ENCODE peak calls at places on chromosomes 1 and 21, in ten cellular contexts. V is PC-3, A is cardiac muscle cell, O is HCT116, U is HL-60, P is endothelial cell, C is omental fat pad, X is progenitor cell of endocrine pancreas, Y is fibroblast of mammary gland, T is GM12864. G is an unnamed sample.

GRCh38 chr1:93681549-93682412 is at the start of gene BCAR3:
- DNase-seq in V (peak; percentile 80), Y (peak; percentile 62), O (no peak), U (no peak), C (no peak), X (peak; percentile 51), P (peak; percentile 71), T (no peak), A (peak; percentile 75), G (peak; percentile 89)

GRCh38 chr1:46804926-46805325 is 6.1 kb downstream of the CYP4B1 start:
- DNase-seq in P (no peak), O (no peak), C (no peak), U (no peak), A (no peak), X (no peak), V (no peak), Y (no peak), T (no peak), G (peak; percentile 72)

GRCh38 chr21:30408782-30409494 is 13.1 kb downstream of the KRTAP13-1 start:
- DNase-seq in X (peak; percentile 48), Y (peak; percentile 84), P (peak; percentile 49), O (peak; percentile 2), U (peak; percentile 15), A (peak; percentile 83), T (no peak), V (peak; percentile 93), C (no peak), G (no peak)

GRCh38 chr21:36030581-36031189 is 29.6 kb downstream of the SETD4 start:
- DNase-seq in X (no peak), Y (peak; percentile 57), O (no peak), P (no peak), C (no peak), V (peak; percentile 11), U (no peak), A (no peak), T (no peak), G (no peak)

GRCh38 chr1:111856411-111857135 is 100.9 kb downstream of the DDX20 start:
- DNase-seq in U (no peak), A (no peak), O (no peak), C (no peak), T (no peak), Y (no peak), X (no peak), P (no peak), V (no peak), G (no peak)

GRCh38 chr1:31064115-31064514 is 1.4 kb downstream of the PUM1 start:
- DNase-seq in A (no peak), P (no peak), V (no peak), Y (no peak), U (no peak), T (no peak), X (no peak), O (no peak), C (no peak), G (no peak)

GRCh38 chr1:181077576-181078242 is 10.8 kb upstream of the IER5 start:
- DNase-seq in O (no peak), P (no peak), X (no peak), A (peak; percentile 53), U (no peak), Y (peak; percentile 23), T (no peak), V (peak; percentile 77), C (no peak), G (no peak)

GRCh38 chr1:1899266-1899966 is 8.5 kb upstream of the GNB1 start:
- DNase-seq in X (no peak), O (no peak), V (peak; percentile 34), Y (no peak), T (no peak), C (no peak), P (no peak), U (no peak), A (no peak), G (no peak)

GRCh38 chr1:45518910-45519309 is 2.8 kb downstream of the PRDX1 start:
- DNase-seq in V (no peak), X (no peak), A (no peak), P (no peak), O (no peak), C (no peak), Y (no peak), U (no peak), T (no peak), G (no peak)

GRCh38 chr1:237953238-237953637 is 62.5 kb upstream of the ZP4 start:
- DNase-seq in A (peak; percentile 28), P (no peak), C (no peak), V (peak; percentile 49), T (no peak), X (no peak), O (no peak), U (no peak), Y (no peak), G (no peak)

GRCh38 chr1:164440222-164440621 is 118.8 kb upstream of the PBX1 start:
- DNase-seq in Y (peak; percentile 24), T (no peak), P (no peak), X (no peak), O (no peak), V (peak; percentile 13), U (no peak), C (no peak), A (peak; percentile 87), G (no peak)

GRCh38 chr1:91894036-91894761 is 8.2 kb upstream of the TGFBR3 start:
- DNase-seq in P (no peak), X (no peak), V (no peak), Y (peak; percentile 67), A (no peak), O (no peak), C (no peak), T (no peak), U (no peak), G (no peak)

GRCh38 chr21:39518845-39519205 is 67.1 kb downstream of the SH3BGR start:
- DNase-seq in V (no peak), O (no peak), C (no peak), Y (peak; percentile 12), A (no peak), P (no peak), T (no peak), U (no peak), X (no peak), G (no peak)

GRCh38 chr1:53593758-53594380 is 134.7 kb downstream of the DMRTB1 start:
- DNase-seq in P (peak; percentile 78), T (no peak), C (no peak), X (peak; percentile 49), O (no peak), U (no peak), V (no peak), A (peak; percentile 74), Y (no peak), G (no peak)

GRCh38 chr1:25037174-25038074 is 107.3 kb upstream of the RUNX3 start:
- DNase-seq in V (peak; percentile 68), U (peak; percentile 73), C (no peak), Y (peak; percentile 19), T (no peak), A (peak; percentile 41), P (peak; percentile 67), O (peak; percentile 48), X (no peak), G (no peak)

GRCh38 chr1:186404454-186405051 is 28.9 kb downstream of the ODR4 start:
- DNase-seq in A (peak; percentile 39), C (no peak), T (peak; percentile 8), V (peak; percentile 52), P (no peak), Y (peak; percentile 78), X (no peak), U (peak; percentile 18), O (no peak), G (no peak)

GRCh38 chr1:231743966-231744365 is 117.4 kb downstream of the DISC1 start:
- DNase-seq in A (no peak), V (peak; percentile 40), Y (no peak), O (no peak), P (no peak), C (no peak), T (no peak), X (no peak), U (no peak), G (no peak)

GRCh38 chr1:225567789-225568188 is 85.1 kb downstream of the ENAH start:
- DNase-seq in A (no peak), Y (peak; percentile 18), T (no peak), O (no peak), P (no peak), X (no peak), V (peak; percentile 34), C (no peak), U (no peak), G (no peak)

DNA sequence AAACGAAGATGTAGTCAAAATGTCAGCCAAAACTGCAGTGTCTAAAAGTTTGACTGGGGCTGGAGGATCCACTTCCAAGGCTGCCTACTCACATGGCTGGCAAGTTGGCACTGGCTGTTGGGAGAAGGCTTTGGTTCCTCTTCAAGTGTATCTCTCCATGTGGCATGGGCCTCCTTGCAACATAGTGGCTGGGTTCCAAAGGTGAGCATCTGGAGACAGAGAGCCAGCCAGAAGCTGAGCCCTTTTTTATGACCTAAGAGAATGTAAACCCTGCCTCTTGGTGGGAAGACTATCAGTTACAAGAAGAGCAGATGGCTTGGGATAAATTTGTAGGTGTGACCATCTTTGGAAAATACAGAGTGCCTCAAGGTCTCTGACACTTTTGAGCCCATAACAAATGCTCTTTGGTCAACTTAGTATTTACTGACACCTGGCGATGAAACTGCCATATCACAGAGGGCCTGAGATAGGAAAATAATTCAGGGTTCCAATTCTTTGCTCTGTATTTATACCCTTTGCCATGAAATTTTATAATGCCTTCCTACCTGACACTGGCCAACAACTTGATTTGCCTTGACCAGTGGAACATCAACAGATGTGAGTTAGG is 31.4 kb upstream of the PRELP start:
- DNase-seq in A (no peak), U (no peak), P (no peak), T (no peak), V (peak; percentile 16), X (no peak), Y (no peak), C (no peak), O (no peak), G (no peak)
- TF ChIP-seq CTCF in A (no peak), U (no peak), P (no peak), T (no peak), V (peak; percentile 48), X (no peak), Y (no peak), C (no peak), O (no peak), G (no peak)

GRCh38 chr1:152543808-152544207 is 22.8 kb downstream of the LCE3E start:
- DNase-seq in T (no peak), O (peak; percentile 28), V (peak; percentile 14), Y (no peak), U (no peak), P (no peak), A (no peak), X (no peak), C (no peak), G (no peak)
- TF ChIP-seq CTCF in T (peak; percentile 71), O (peak; percentile 77), V (peak; percentile 62), Y (no peak), U (no peak), P (no peak), A (no peak), X (no peak), C (no peak), G (no peak)

GRCh38 chr1:202589190-202589680 is 121.0 kb downstream of the SYT2 start:
- DNase-seq in O (peak; percentile 92), U (no peak), Y (peak; percentile 99), V (peak; percentile 91), X (no peak), A (peak; percentile 33), C (peak; percentile 46), P (peak; percentile 53), T (no peak), G (peak; percentile 92)
- TF ChIP-seq CTCF in O (no peak), U (no peak), Y (no peak), V (no peak), X (no peak), A (no peak), C (no peak), P (no peak), T (no peak), G (no peak)

GRCh38 chr1:115275216-115275615 is 62.8 kb downstream of the NGF start:
- DNase-seq in Y (peak; percentile 46), C (no peak), U (no peak), V (peak; percentile 52), X (no peak), P (no peak), A (peak; percentile 25), T (no peak), O (peak; percentile 7), G (no peak)
- TF ChIP-seq CTCF in Y (peak; percentile 60), C (no peak), U (peak; percentile 41), V (peak; percentile 79), X (peak; percentile 36), P (peak; percentile 63), A (peak; percentile 42), T (peak; percentile 54), O (peak; percentile 67), G (peak; percentile 53)